ENCODE peak calls at places on chromosome 13, in ten cellular contexts. R, X, T, B, U, W, M, N, A and J are unnamed samples.

GRCh38 chr13:42740753-42741152 is 40.6 kb upstream of the FAM216B start:
- DNase-seq in N (no peak), X (no peak), A (peak), T (peak), R (no peak), B (peak), U (peak), M (no peak), W (peak), J (peak)

GRCh38 chr13:108044929-108045328 is 170.4 kb downstream of the LIG4 start:
- DNase-seq in T (no peak), N (no peak), B (no peak), U (no peak), W (no peak), X (no peak), M (no peak), A (no peak), R (no peak), J (no peak)

GRCh38 chr13:38417241-38417640 is 67.6 kb downstream of the UFM1 start:
- DNase-seq in B (no peak), W (no peak), A (no peak), R (no peak), X (no peak), T (no peak), M (no peak), N (no peak), U (no peak), J (no peak)

GRCh38 chr13:111460548-111461444 is 140.4 kb downstream of the TEX29 start:
- DNase-seq in W (peak), X (peak), B (no peak), R (no peak), A (peak), U (peak), N (peak), M (no peak), T (peak), J (peak)

GRCh38 chr13:20704459-20705069 is 1.1 kb downstream of the IL17D start:
- DNase-seq in U (no peak), X (no peak), N (no peak), R (no peak), W (no peak), T (no peak), M (no peak), A (no peak), B (no peak), J (no peak)

GRCh38 chr13:44052843-44053607 is 173.3 kb downstream of the LACC1 start:
- DNase-seq in W (no peak), N (no peak), U (no peak), X (no peak), A (peak), M (no peak), T (no peak), R (no peak), B (no peak), J (peak)

GRCh38 chr13:35857769-35858168 is 273.4 kb downstream of the DCLK1 start:
- DNase-seq in X (no peak), B (no peak), W (no peak), M (peak), U (no peak), T (no peak), N (peak), A (no peak), R (no peak), J (no peak)

GRCh38 chr13:78022164-78022877 is 103.7 kb upstream of the EDNRB start:
- DNase-seq in X (no peak), B (peak), A (peak), T (no peak), M (no peak), N (no peak), R (no peak), W (no peak), U (peak), J (no peak)

GRCh38 chr13:21344662-21345176 is 114.4 kb downstream of the ZDHHC20 start:
- DNase-seq in U (no peak), X (no peak), T (no peak), R (no peak), M (no peak), N (no peak), W (no peak), A (no peak), B (no peak), J (no peak)

GRCh38 chr13:73056054-73056962 is 2.5 kb upstream of the KLF5 start:
- DNase-seq in W (no peak), M (no peak), N (no peak), U (no peak), R (no peak), A (no peak), T (peak), X (no peak), B (no peak), J (no peak)

GRCh38 chr13:27712421-27712820 is 79.9 kb upstream of the GSX1 start:
- DNase-seq in W (peak), N (no peak), U (peak), A (peak), T (peak), R (no peak), X (peak), B (peak), M (no peak), J (no peak)

GRCh38 chr13:106348032-106348431 is 187.4 kb downstream of the EFNB2 start:
- DNase-seq in B (no peak), T (peak), M (no peak), A (no peak), R (no peak), U (no peak), W (no peak), X (no peak), N (no peak), J (no peak)

GRCh38 chr13:41459754-41460111 is 2.4 kb downstream of the RGCC start:
- DNase-seq in X (no peak), U (no peak), T (no peak), R (no peak), W (no peak), M (no peak), B (no peak), A (no peak), N (no peak), J (no peak)

GRCh38 chr13:51034906-51035305 is 76.2 kb downstream of the C13orf42 start:
- DNase-seq in R (no peak), M (peak), U (no peak), A (no peak), W (no peak), T (no peak), B (no peak), X (peak), N (no peak), J (no peak)

GRCh38 chr13:23087884-23088283 is 92.9 kb upstream of the SGCG start:
- DNase-seq in R (no peak), N (no peak), X (no peak), M (no peak), W (peak), B (no peak), A (no peak), T (peak), U (peak), J (no peak)

GRCh38 chr13:28609936-28610335 is 49.0 kb upstream of the POMP start:
- DNase-seq in R (no peak), W (no peak), N (no peak), A (no peak), U (no peak), B (no peak), M (no peak), X (no peak), T (no peak), J (no peak)

GRCh38 chr13:97359181-97360057 is 74.5 kb upstream of the RAP2A start:
- DNase-seq in N (no peak), X (peak), B (peak), W (peak), R (no peak), M (no peak), T (peak), U (peak), A (peak), J (peak)

GRCh38 chr13:76667551-76667950 is 218.7 kb downstream of the KCTD12 start:
- DNase-seq in T (peak), A (no peak), R (no peak), X (no peak), N (no peak), M (no peak), W (no peak), U (peak), B (no peak), J (peak)

GRCh38 chr13:33199282-33199850 is 86.2 kb downstream of the STARD13 start:
- DNase-seq in X (no peak), W (no peak), R (no peak), N (no peak), T (no peak), B (no peak), M (no peak), U (no peak), A (no peak), J (no peak)

GRCh38 chr13:55361141-55361540 is 1779.6 kb upstream of the PRR20A start:
- DNase-seq in T (no peak), M (no peak), N (no peak), W (no peak), A (no peak), R (no peak), X (no peak), U (no peak), B (no peak), J (no peak)

GRCh38 chr13:99981115-99982020 is at the start of gene ZIC2:
- DNase-seq in U (no peak), N (no peak), M (no peak), A (no peak), R (no peak), X (no peak), B (no peak), T (peak), W (no peak), J (no peak)
- TF ChIP-seq POLR2A in U (no peak), N (no peak), M (no peak), A (no peak), R (no peak), X (no peak), B (no peak), T (peak), W (no peak), J (no peak)

GRCh38 chr13:113390874-113391497 is 27.1 kb upstream of the GRTP1 start:
- DNase-seq in X (no peak), B (no peak), W (no peak), M (no peak), A (no peak), U (no peak), N (no peak), T (no peak), R (no peak), J (no peak)
- TF ChIP-seq CTCF in X (no peak), B (no peak), W (no peak), M (no peak), A (no peak), U (no peak), N (peak), T (no peak), R (no peak), J (no peak)

GRCh38 chr13:30904043-30904442 is 2.0 kb upstream of the MEDAG start:
- DNase-seq in R (no peak), T (no peak), M (no peak), N (no peak), U (no peak), X (no peak), A (no peak), B (no peak), W (no peak), J (no peak)

GRCh38 chr13:30906411-30906990 is 430 bp downstream of the MEDAG start:
- DNase-seq in N (no peak), U (no peak), M (peak), R (no peak), A (peak), X (no peak), W (no peak), B (no peak), T (no peak), J (no peak)

GRCh38 chr13:30907167-30907761 is 1.2 kb downstream of the MEDAG start:
- DNase-seq in R (no peak), B (no peak), U (no peak), M (peak), X (no peak), N (no peak), W (no peak), A (peak), T (no peak), J (no peak)

GRCh38 chr13:30908416-30908980 is 2.4 kb downstream of the MEDAG start:
- DNase-seq in U (peak), W (no peak), T (no peak), N (no peak), X (no peak), M (peak), A (peak), B (no peak), R (no peak), J (peak)

DNA sequence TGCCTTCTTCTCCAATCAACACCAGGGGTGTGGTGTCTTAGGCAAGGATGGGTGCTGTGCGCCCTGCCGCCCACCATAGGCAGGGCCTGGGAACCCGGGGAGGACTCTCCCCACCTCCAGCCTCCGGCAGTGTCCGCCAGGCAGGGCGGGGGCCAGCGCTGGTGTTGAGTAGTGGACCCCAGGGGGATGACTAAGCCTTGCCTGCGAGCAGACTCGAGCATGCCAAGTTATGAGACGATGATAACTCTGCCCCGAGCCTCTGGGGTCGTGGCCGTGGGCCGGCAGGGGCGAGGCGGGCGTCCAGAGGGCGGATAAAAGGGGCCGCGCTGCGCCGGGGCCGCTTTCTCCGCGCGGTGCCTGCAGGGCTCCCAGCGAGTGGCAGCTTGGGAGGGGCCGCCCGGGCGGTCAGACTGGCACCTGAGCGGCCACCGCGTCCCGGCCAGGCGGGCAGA is at the start of gene MEDAG:
- DNase-seq in T (no peak), M (peak), B (no peak), W (peak), X (no peak), R (no peak), N (no peak), U (peak), A (peak), J (peak)
- H3K27ac ChIP-seq in T (no peak), M (peak), B (peak), W (no peak), X (no peak), R (peak), N (no peak), U (peak), A (peak), J (peak)

DNA sequence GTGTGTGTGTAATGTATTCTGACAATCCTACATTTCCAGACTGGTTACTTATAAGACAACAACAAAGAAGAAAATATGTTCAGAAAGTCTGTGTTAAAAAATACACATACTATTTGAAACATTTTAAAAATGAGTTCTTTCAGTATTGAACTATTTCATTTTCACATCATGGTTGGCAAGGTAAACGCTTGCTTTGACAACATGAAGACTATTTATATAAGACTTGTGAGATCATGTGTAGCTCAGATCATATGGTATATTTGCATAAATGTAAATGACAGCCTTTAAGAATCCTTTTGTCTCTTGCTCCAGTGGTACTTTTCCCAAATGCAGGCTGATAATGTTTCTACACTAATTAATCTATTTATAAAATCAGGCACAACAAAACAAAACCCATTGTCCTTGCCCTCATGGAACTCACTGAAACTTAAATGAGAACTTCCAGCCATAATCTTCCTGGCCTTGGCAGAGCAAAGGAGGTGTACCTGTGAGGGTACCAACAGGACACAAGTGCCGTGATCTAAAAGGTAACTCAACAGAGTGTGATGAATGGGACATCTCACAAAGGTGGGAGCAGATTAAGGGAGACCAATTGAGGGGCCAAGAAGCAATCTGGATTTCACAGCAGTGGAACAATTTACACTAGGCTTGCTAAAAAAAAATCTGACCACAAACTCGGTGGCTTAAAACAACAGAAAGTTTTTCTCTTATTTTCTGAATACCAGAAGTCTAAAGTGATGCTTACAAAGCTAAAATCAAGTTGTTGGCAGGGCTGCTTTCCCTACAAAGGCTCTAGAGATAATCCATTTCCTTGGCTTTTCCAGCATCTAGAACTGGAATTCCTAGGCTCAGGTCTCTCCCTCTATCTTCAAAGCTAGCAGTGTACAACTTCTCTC is 348.9 kb downstream of the TBC1D4 start:
- DNase-seq in X (no peak), A (no peak), U (no peak), T (no peak), R (no peak), W (no peak), B (no peak), M (no peak), N (no peak), J (no peak)
- TF ChIP-seq POLR2A in X (no peak), A (no peak), U (no peak), T (no peak), R (no peak), W (no peak), B (no peak), M (no peak), N (no peak), J (no peak)

DNA sequence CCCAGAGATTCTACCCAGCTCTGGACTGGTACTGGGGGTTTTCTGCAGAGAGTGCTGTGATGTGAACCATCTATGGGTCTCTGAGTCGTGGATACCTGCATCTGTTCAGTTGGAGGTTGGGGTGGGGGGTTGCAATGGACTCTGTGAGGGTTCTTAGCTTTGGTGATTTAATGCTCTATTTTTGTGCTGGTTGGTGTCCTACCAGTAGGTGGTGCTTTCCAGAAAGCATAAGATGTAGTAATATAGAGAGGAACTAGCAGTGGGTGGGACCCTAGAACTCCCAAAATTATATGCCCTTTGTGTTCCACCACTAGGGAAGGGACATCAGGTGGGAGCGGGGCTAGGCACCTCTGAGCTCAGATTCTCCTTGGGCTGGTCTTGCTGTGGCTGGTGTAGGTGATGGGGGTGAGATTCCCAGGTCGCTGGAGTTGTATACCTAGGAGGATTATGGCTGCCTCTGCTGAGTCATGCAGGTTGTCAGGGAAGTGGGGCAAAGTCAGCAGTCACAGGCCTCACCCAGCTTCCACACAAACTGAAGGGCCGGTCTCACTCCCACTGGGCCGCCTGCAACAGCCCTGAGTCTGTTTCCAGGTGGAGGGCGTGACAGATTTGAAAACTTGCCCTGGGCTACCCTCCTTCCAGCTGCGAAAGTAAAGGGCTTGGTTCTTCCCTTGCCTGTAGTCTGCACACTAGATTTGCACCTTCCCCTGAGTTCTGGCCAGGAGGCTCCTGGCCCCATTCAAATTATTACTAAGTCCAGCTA is 573.0 kb upstream of the SLITRK1 start:
- DNase-seq in A (no peak), W (no peak), T (no peak), X (no peak), R (no peak), N (no peak), U (no peak), B (no peak), M (no peak), J (no peak)
- TF ChIP-seq CTCF in A (no peak), W (peak), T (no peak), X (no peak), R (no peak), N (peak), U (no peak), B (no peak), M (no peak), J (no peak)

GRCh38 chr13:114032121-114032799 is 58.4 kb upstream of the C13orf46 start:
- DNase-seq in N (no peak), X (no peak), R (no peak), U (no peak), M (no peak), T (no peak), B (no peak), A (no peak), W (no peak), J (peak)

GRCh38 chr13:114035186-114035582 is 61.3 kb upstream of the C13orf46 start:
- DNase-seq in N (no peak), B (no peak), A (no peak), W (no peak), U (no peak), X (no peak), R (no peak), M (no peak), T (no peak), J (no peak)

GRCh38 chr13:114035583-114036501 is 62.0 kb upstream of the C13orf46 start:
- DNase-seq in M (no peak), U (peak), R (peak), T (no peak), N (no peak), B (no peak), X (peak), W (no peak), A (no peak), J (no peak)

GRCh38 chr13:114033541-114034315 is 59.9 kb upstream of the C13orf46 start:
- DNase-seq in N (no peak), U (no peak), A (no peak), B (no peak), M (no peak), X (no peak), R (no peak), T (no peak), W (no peak), J (no peak)

GRCh38 chr13:114034481-114034891 is 60.6 kb upstream of the C13orf46 start:
- DNase-seq in X (no peak), B (no peak), A (no peak), W (no peak), N (no peak), R (no peak), T (no peak), U (no peak), M (no peak), J (no peak)
- H3K27ac ChIP-seq in X (peak), B (peak), A (no peak), W (no peak), N (no peak), R (peak), T (no peak), U (peak), M (peak), J (peak)

DNA sequence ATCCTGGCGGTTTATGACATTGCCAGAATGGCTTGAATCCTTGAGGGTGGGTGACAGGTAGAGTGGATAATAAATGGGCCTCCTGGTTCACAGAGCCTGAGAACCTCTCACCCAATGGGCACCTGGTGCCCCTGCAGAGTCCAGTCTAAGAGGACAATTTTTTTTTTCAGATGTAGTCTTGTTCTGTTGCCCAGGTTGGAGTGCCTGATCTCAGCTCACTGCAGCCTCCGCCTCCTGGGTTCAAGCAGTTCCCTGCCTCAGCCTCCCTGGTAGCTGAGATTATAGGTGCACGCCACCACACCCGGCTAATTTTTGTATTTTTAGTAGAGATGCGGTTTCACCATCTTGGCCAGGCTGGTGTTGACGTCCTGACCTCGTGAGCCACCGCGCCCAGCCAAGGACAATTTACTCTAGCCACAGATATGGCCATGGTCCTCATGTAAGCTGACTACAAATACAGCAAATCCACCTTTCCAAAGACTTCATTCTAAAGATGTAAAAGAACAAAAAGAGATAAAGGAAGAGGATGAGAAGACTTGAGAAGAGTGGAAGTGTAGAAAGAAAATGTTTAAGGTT is 33.0 kb downstream of the COL4A2 start:
- DNase-seq in R (no peak), A (no peak), W (no peak), U (no peak), N (no peak), M (no peak), T (no peak), B (no peak), X (no peak), J (no peak)
- TF ChIP-seq POLR2A in R (no peak), A (no peak), W (no peak), U (no peak), N (no peak), M (no peak), T (no peak), B (no peak), X (no peak), J (no peak)